ENCODE peak calls at places on chromosome 10, in six cellular contexts. S is pancreas, W is cardiac fibroblast, Y is heart right ventricle, R is MCF 10A, X is transverse colon. F is an unnamed sample.

GRCh38 chr10:78770167-78771090 is 298.3 kb upstream of the ZMIZ1 start:
- DNase-seq in S (no peak), W (no peak), Y (no peak), R (no peak), X (no peak), F (no peak)

GRCh38 chr10:31652038-31652437 is 276.6 kb downstream of the ARHGAP12 start:
- DNase-seq in S (no peak), W (no peak), Y (no peak), R (no peak), X (no peak), F (no peak)

GRCh38 chr10:87895430-87895829 is 32.0 kb downstream of the PTEN start:
- DNase-seq in S (no peak), W (no peak), Y (no peak), R (no peak), X (no peak), F (no peak)

GRCh38 chr10:79310911-79311573 is 36.2 kb upstream of the PPIF start:
- DNase-seq in S (peak), W (no peak), Y (no peak), R (no peak), X (no peak), F (peak)

GRCh38 chr10:33803248-33803647 is 468.8 kb upstream of the NRP1 start:
- DNase-seq in S (no peak), W (peak), Y (no peak), R (peak), X (no peak), F (no peak)

GRCh38 chr10:59432207-59432900 is 70.0 kb upstream of the FAM13C start:
- DNase-seq in S (no peak), W (peak), Y (no peak), R (peak), X (no peak), F (no peak)

GRCh38 chr10:102764340-102765257 is 20.9 kb downstream of the WBP1L start:
- DNase-seq in S (no peak), W (no peak), Y (no peak), R (peak), X (no peak), F (no peak)

GRCh38 chr10:119135517-119135890 is 30.0 kb downstream of the SFXN4 start:
- DNase-seq in S (no peak), W (peak), Y (no peak), R (peak), X (no peak), F (no peak)

GRCh38 chr10:12938271-12938670 is 63.2 kb downstream of the CCDC3 start:
- DNase-seq in S (no peak), W (no peak), Y (no peak), R (no peak), X (no peak), F (no peak)

GRCh38 chr10:36712695-36713094 is 412.7 kb upstream of the ANKRD30A start:
- DNase-seq in S (no peak), W (peak), Y (no peak), R (no peak), X (no peak), F (no peak)

GRCh38 chr10:36943534-36943933 is 181.9 kb upstream of the ANKRD30A start:
- DNase-seq in S (no peak), W (no peak), Y (no peak), R (no peak), X (no peak), F (no peak)

GRCh38 chr10:55550241-55550640 is 749.2 kb upstream of the PCDH15 start:
- DNase-seq in S (no peak), W (no peak), Y (no peak), R (peak), X (no peak), F (no peak)

GRCh38 chr10:34689053-34689452 is 126.0 kb downstream of the PARD3 start:
- DNase-seq in S (no peak), W (peak), Y (no peak), R (peak), X (no peak), F (no peak)

GRCh38 chr10:104437226-104437625 is 83.6 kb downstream of the CFAP58 start:
- DNase-seq in S (no peak), W (peak), Y (no peak), R (no peak), X (no peak), F (no peak)

GRCh38 chr10:130436633-130437032 is 300.4 kb downstream of the GLRX3 start:
- DNase-seq in S (no peak), W (no peak), Y (no peak), R (no peak), X (no peak), F (no peak)

GRCh38 chr10:25689346-25690095 is 244.5 kb upstream of the MYO3A start:
- DNase-seq in S (no peak), W (no peak), Y (no peak), R (no peak), X (no peak), F (no peak)

GRCh38 chr10:93280699-93281366 is 201.3 kb downstream of the MYOF start:
- DNase-seq in S (no peak), W (no peak), Y (no peak), R (no peak), X (no peak), F (no peak)

GRCh38 chr10:104057717-104058116 is 28.0 kb downstream of the COL17A1 start:
- DNase-seq in S (no peak), W (no peak), Y (no peak), R (no peak), X (no peak), F (no peak)

GRCh38 chr10:24503627-24504320 is 219.9 kb downstream of the ARHGAP21 start:
- DNase-seq in S (no peak), W (peak), Y (peak), R (peak), X (peak), F (peak)

GRCh38 chr10:132604686-132605085 is 67.1 kb downstream of the INPP5A start:
- DNase-seq in S (no peak), W (no peak), Y (no peak), R (no peak), X (no peak), F (peak)

GRCh38 chr10:101848894-101849351 is 5.3 kb upstream of the KCNIP2 start:
- DNase-seq in S (no peak), W (no peak), Y (no peak), R (no peak), X (no peak), F (no peak)

GRCh38 chr10:89476676-89477075 is 58.7 kb downstream of the SLC16A12 start:
- DNase-seq in S (peak), W (peak), Y (no peak), R (peak), X (no peak), F (peak)

GRCh38 chr10:62451606-62451965 is 77.4 kb downstream of the ZNF365 start:
- DNase-seq in S (no peak), W (no peak), Y (no peak), R (no peak), X (no peak), F (no peak)

GRCh38 chr10:71838264-71839211 is 12.5 kb downstream of the PSAP start:
- DNase-seq in S (no peak), W (peak), Y (no peak), R (peak), X (no peak), F (no peak)

GRCh38 chr10:97355571-97355975 is 21.0 kb upstream of the FRAT2 start:
- DNase-seq in S (no peak), W (peak), Y (peak), R (peak), X (peak), F (no peak)

GRCh38 chr10:124086097-124086710 is 7.2 kb downstream of the CHST15 start:
- DNase-seq in S (no peak), W (no peak), Y (no peak), R (no peak), X (no peak), F (no peak)

GRCh38 chr10:36802523-36803153 is 322.8 kb upstream of the ANKRD30A start:
- DNase-seq in S (peak), W (no peak), Y (peak), R (no peak), X (no peak), F (no peak)

GRCh38 chr10:132971448-132972148 is 29.2 kb upstream of the CFAP46 start:
- DNase-seq in S (no peak), W (no peak), Y (no peak), R (no peak), X (no peak), F (peak)

GRCh38 chr10:47456096-47456485 is 27.8 kb downstream of the ANXA8 start:
- DNase-seq in S (no peak), W (no peak), Y (no peak), R (no peak), X (no peak), F (no peak)

GRCh38 chr10:132422931-132423813 is 26.2 kb downstream of the PWWP2B start:
- DNase-seq in S (peak), W (no peak), Y (no peak), R (no peak), X (no peak), F (no peak)

GRCh38 chr10:132939957-132940790 is 2.2 kb downstream of the CFAP46 start:
- DNase-seq in S (no peak), W (peak), Y (no peak), R (no peak), X (peak), F (peak)

GRCh38 chr10:15433850-15434537 is 62.9 kb upstream of the FAM171A1 start:
- DNase-seq in S (no peak), W (peak), Y (peak), R (peak), X (no peak), F (no peak)

GRCh38 chr10:96671207-96671890 is 49.0 kb downstream of the PIK3AP1 start:
- DNase-seq in S (no peak), W (no peak), Y (no peak), R (no peak), X (no peak), F (no peak)

GRCh38 chr10:8260645-8261044 is 206.2 kb downstream of the GATA3 start:
- DNase-seq in S (no peak), W (no peak), Y (no peak), R (no peak), X (no peak), F (no peak)
- TF ChIP-seq CTCF in S (no peak), W (no peak), Y (no peak), R (no peak), X (no peak), F (no peak)

DNA sequence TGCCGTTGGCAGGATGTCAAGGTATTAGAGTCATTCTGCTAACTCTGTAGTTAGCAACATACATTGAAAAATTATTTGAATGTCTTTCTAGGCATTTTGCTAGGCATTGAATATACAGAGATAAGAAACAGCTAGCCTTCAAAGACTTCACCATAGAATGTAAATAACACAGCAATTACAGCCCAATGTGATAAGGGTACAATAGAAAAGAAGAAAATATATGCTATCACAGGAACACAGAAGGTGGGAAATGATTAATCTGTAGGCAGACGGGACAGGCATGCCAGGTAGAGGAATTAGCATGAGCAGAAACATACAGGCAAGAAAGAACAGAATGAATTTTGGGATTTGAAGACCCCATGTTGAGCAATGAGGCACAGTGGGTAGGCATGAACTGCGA is 210.4 kb downstream of the CSTF2T start:
- DNase-seq in S (no peak), W (no peak), Y (no peak), R (no peak), X (no peak), F (no peak)
- TF ChIP-seq CTCF in S (no peak), W (no peak), Y (no peak), R (no peak), X (no peak), F (no peak)

DNA sequence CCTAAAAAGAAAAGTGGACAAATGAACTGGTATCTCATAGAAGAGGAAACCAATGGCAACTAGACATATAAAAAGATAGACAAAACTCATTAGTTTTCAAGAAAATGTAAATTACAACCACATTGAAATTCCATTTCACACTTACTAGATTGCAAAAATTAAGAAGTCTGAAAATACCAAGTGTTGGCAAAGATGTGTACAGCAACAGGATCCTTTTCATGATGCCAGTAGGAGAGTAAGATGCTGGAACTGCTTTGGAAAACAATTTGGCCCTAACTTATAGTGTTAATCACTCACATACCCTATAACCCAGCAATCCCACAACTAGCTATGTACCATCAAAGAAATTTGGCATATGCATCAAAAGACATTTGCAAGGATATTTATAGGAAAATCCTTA is 15.5 kb downstream of the REEP3 start:
- DNase-seq in S (no peak), W (no peak), Y (no peak), R (no peak), X (no peak), F (no peak)
- TF ChIP-seq CTCF in S (no peak), W (no peak), Y (no peak), R (no peak), X (no peak), F (no peak)

GRCh38 chr10:7756360-7756992 is 31.3 kb downstream of the KIN start:
- DNase-seq in S (peak), W (peak), Y (peak), R (peak), X (peak), F (no peak)
- TF ChIP-seq CTCF in S (peak), W (peak), Y (peak), R (peak), X (peak), F (no peak)